ENCODE peak calls at places on chromosome 20, in eight cellular contexts. Z, X, C, M, T, Y, K and W are unnamed samples.

GRCh38 chr20:3239026-3239866 is at the start of gene SLC4A11:
- DNase-seq in C (peak), X (peak), Y (peak), K (peak), T (no peak), M (peak), Z (no peak), W (peak)

GRCh38 chr20:23691675-23692074 is 2.8 kb upstream of the CST4 start:
- DNase-seq in M (no peak), T (no peak), K (no peak), Y (no peak), Z (no peak), C (no peak), X (no peak), W (no peak)

GRCh38 chr20:50003253-50003656 is 20.5 kb downstream of the SNAI1 start:
- DNase-seq in Y (peak), T (no peak), X (no peak), K (no peak), Z (no peak), M (no peak), C (no peak), W (no peak)

GRCh38 chr20:64038579-64039292 is 2.8 kb downstream of the C20orf204 start:
- DNase-seq in M (peak), Y (peak), T (peak), Z (peak), C (peak), X (peak), K (peak), W (peak)

GRCh38 chr20:5827098-5827853 is 77.1 kb downstream of the SHLD1 start:
- DNase-seq in X (no peak), Z (no peak), Y (no peak), T (no peak), K (no peak), C (no peak), M (no peak), W (peak)

GRCh38 chr20:36141310-36141709 is 13.2 kb upstream of the EPB41L1 start:
- DNase-seq in Z (no peak), Y (no peak), M (no peak), K (no peak), T (no peak), C (no peak), X (no peak), W (no peak)

GRCh38 chr20:51360451-51361230 is 181.9 kb downstream of the NFATC2 start:
- DNase-seq in Y (peak), C (no peak), T (no peak), Z (no peak), M (no peak), X (peak), K (no peak), W (no peak)

GRCh38 chr20:49583669-49584417 is 15.9 kb upstream of the PTGIS start:
- DNase-seq in M (peak), T (no peak), Y (peak), K (peak), Z (peak), C (no peak), X (peak), W (peak)

GRCh38 chr20:4766631-4767030 is 44.9 kb downstream of the PRND start:
- DNase-seq in Y (no peak), Z (no peak), X (no peak), K (no peak), M (no peak), C (peak), T (no peak), W (no peak)

GRCh38 chr20:58235010-58235409 is 6.6 kb upstream of the ANKRD60 start:
- DNase-seq in C (no peak), M (no peak), X (no peak), K (no peak), Y (no peak), T (no peak), Z (no peak), W (no peak)

GRCh38 chr20:61901421-61902212 is 164.1 kb downstream of the TAF4 start:
- DNase-seq in T (no peak), Z (no peak), X (no peak), M (no peak), Y (peak), K (no peak), C (no peak), W (no peak)

GRCh38 chr20:63694596-63695418 is 1.6 kb upstream of the TNFRSF6B start:
- DNase-seq in Z (no peak), T (no peak), X (no peak), C (peak), Y (no peak), K (no peak), M (no peak), W (no peak)

GRCh38 chr20:9493818-9494217 is 20.6 kb upstream of the LAMP5 start:
- DNase-seq in Y (no peak), M (no peak), T (no peak), X (no peak), K (no peak), Z (no peak), C (no peak), W (no peak)

GRCh38 chr20:20188647-20189046 is 136.3 kb downstream of the CFAP61 start:
- DNase-seq in X (no peak), T (no peak), Z (no peak), Y (no peak), C (no peak), K (no peak), M (no peak), W (no peak)

GRCh38 chr20:32354592-32355416 is 3.3 kb upstream of the ASXL1 start:
- DNase-seq in K (no peak), Y (peak), M (no peak), C (no peak), Z (no peak), X (peak), T (no peak), W (no peak)

GRCh38 chr20:13817342-13817741 is 32.5 kb downstream of the NDUFAF5 start:
- DNase-seq in C (no peak), M (no peak), Y (no peak), T (no peak), X (no peak), K (no peak), Z (no peak), W (no peak)

GRCh38 chr20:61287583-61287982 is 35.5 kb downstream of the CDH4 start:
- DNase-seq in M (no peak), Y (no peak), X (no peak), K (no peak), T (no peak), C (no peak), Z (no peak), W (no peak)

GRCh38 chr20:38566199-38566598 is 14.8 kb upstream of the ADIG start:
- DNase-seq in X (no peak), K (no peak), M (no peak), Y (no peak), T (no peak), Z (no peak), C (no peak), W (no peak)